ENCODE peak calls at places on chromosomes 1 and 21, in nine cellular contexts. B is trophoblast cell, U is H9, S is small intestine, D is A549, E is psoas muscle, N is ovary, M is cardiac muscle cell, T is sigmoid colon. Z is an unnamed sample. For H3K4me1 and H3K9me3, the result is how much of the 10 kb centered on the place peaks cover.

GRCh38 chr1:201555593-201555945 is 16.6 kb downstream of the NAV1 start:
- DNase-seq in B (no peak), U (no peak), S (no peak), D (no peak), E (no peak), N (no peak), M (no peak), T (peak), Z (no peak)

GRCh38 chr1:164695956-164696665 is 137.1 kb downstream of the PBX1 start:
- DNase-seq in B (no peak), U (no peak), S (no peak), D (no peak), E (no peak), N (no peak), M (no peak), T (no peak), Z (no peak)

GRCh38 chr21:38798481-38798882 is 7.2 kb upstream of the ETS2 start:
- DNase-seq in B (peak), U (peak), S (peak), D (peak), E (no peak), N (no peak), M (peak), T (no peak), Z (peak)

GRCh38 chr1:108962681-108963051 is 618 bp downstream of the CLCC1 start:
- DNase-seq in B (no peak), U (peak), S (peak), D (no peak), E (no peak), N (peak), M (no peak), T (peak), Z (no peak)

GRCh38 chr1:113363935-113364334 is 26.4 kb upstream of the MAGI3 start:
- DNase-seq in B (no peak), U (no peak), S (no peak), D (no peak), E (no peak), N (no peak), M (no peak), T (no peak), Z (no peak)

GRCh38 chr1:63914241-63914640 is 140.4 kb downstream of the ROR1 start:
- DNase-seq in B (no peak), U (no peak), S (peak), D (no peak), E (no peak), N (no peak), M (no peak), T (no peak), Z (no peak)

GRCh38 chr1:69814926-69815325 is 247.2 kb downstream of the LRRC7 start:
- DNase-seq in B (no peak), U (no peak), S (no peak), D (no peak), E (no peak), N (no peak), M (no peak), T (no peak), Z (no peak)

GRCh38 chr1:183597656-183598055 is 7.4 kb upstream of the NCF2 start:
- DNase-seq in B (no peak), U (no peak), S (no peak), D (no peak), E (no peak), N (no peak), M (no peak), T (no peak), Z (no peak)

GRCh38 chr1:57424231-57425027 is 569 bp upstream of the DAB1 start:
- DNase-seq in B (no peak), U (peak), S (peak), D (no peak), E (peak), N (no peak), M (peak), T (no peak), Z (no peak)

GRCh38 chr1:181383695-181384094 is 99.6 kb upstream of the CACNA1E start:
- DNase-seq in B (no peak), U (no peak), S (no peak), D (no peak), E (no peak), N (no peak), M (no peak), T (no peak), Z (no peak)

GRCh38 chr1:2135425-2135824 is 59.1 kb downstream of the FAAP20 start:
- DNase-seq in B (peak), U (no peak), S (peak), D (no peak), E (no peak), N (peak), M (peak), T (peak), Z (no peak)

GRCh38 chr1:208919371-208919770 is 664.1 kb upstream of the CAMK1G start:
- DNase-seq in B (no peak), U (no peak), S (no peak), D (no peak), E (no peak), N (no peak), M (no peak), T (no peak), Z (no peak)

GRCh38 chr1:1110561-1110971 is 5.3 kb downstream of the C1orf159 start:
- DNase-seq in B (no peak), U (no peak), S (no peak), D (no peak), E (no peak), N (no peak), M (no peak), T (peak), Z (no peak)

GRCh38 chr21:45344576-45344975 is 56.9 kb upstream of the POFUT2 start:
- DNase-seq in B (no peak), U (no peak), S (no peak), D (no peak), E (no peak), N (no peak), M (no peak), T (no peak), Z (no peak)

GRCh38 chr1:29983366-29983765 is 740.0 kb downstream of the MATN1 start:
- DNase-seq in B (no peak), U (no peak), S (no peak), D (no peak), E (no peak), N (no peak), M (no peak), T (no peak), Z (no peak)

GRCh38 chr1:195345149-195345548 is 1263.1 kb downstream of the KCNT2 start:
- DNase-seq in B (peak), U (peak), S (no peak), D (no peak), E (peak), N (no peak), M (peak), T (no peak), Z (no peak)

GRCh38 chr1:204601979-204602653 is 83.4 kb downstream of the LRRN2 start:
- DNase-seq in B (no peak), U (no peak), S (no peak), D (no peak), E (no peak), N (no peak), M (no peak), T (no peak), Z (no peak)

GRCh38 chr1:206693029-206693428 is 8.3 kb downstream of the MAPKAPK2 start:
- DNase-seq in B (no peak), U (no peak), S (no peak), D (no peak), E (peak), N (peak), M (peak), T (peak), Z (peak)
- H3K4me1 ChIP-seq in B (under half), U (under half), S (under half), D (half or more), E (half or more), N (under half), M (half or more), T (half or more), Z (half or more)

GRCh38 chr1:56376188-56376984 is 203.0 kb downstream of the PLPP3 start:
- DNase-seq in B (peak), U (peak), S (no peak), D (no peak), E (peak), N (peak), M (no peak), T (peak), Z (peak)
- H3K27ac ChIP-seq in B (peak), U (no peak), S (no peak), D (no peak), E (peak), N (no peak), M (no peak), T (peak), Z (peak)

GRCh38 chr21:28396421-28396820 is 596.3 kb downstream of the LTN1 start:
- DNase-seq in B (no peak), U (no peak), S (no peak), D (no peak), E (no peak), N (no peak), M (no peak), T (no peak), Z (no peak)

GRCh38 chr21:28393279-28393678 is 599.4 kb downstream of the LTN1 start:
- DNase-seq in B (no peak), U (no peak), S (peak), D (no peak), E (no peak), N (no peak), M (no peak), T (no peak), Z (no peak)

GRCh38 chr21:28392436-28392835 is 600.2 kb downstream of the LTN1 start:
- DNase-seq in B (no peak), U (no peak), S (peak), D (no peak), E (no peak), N (no peak), M (no peak), T (no peak), Z (no peak)

GRCh38 chr21:28391938-28392337 is 600.7 kb downstream of the LTN1 start:
- DNase-seq in B (no peak), U (no peak), S (no peak), D (no peak), E (no peak), N (no peak), M (no peak), T (no peak), Z (no peak)

GRCh38 chr21:28397040-28397439 is 595.6 kb downstream of the LTN1 start:
- DNase-seq in B (no peak), U (no peak), S (no peak), D (no peak), E (no peak), N (no peak), M (no peak), T (no peak), Z (no peak)
- H3K9me3 ChIP-seq in B (under half), U (under half), S (under half), D (under half), E (under half), N (under half), M (under half), T (under half), Z (under half)

DNA sequence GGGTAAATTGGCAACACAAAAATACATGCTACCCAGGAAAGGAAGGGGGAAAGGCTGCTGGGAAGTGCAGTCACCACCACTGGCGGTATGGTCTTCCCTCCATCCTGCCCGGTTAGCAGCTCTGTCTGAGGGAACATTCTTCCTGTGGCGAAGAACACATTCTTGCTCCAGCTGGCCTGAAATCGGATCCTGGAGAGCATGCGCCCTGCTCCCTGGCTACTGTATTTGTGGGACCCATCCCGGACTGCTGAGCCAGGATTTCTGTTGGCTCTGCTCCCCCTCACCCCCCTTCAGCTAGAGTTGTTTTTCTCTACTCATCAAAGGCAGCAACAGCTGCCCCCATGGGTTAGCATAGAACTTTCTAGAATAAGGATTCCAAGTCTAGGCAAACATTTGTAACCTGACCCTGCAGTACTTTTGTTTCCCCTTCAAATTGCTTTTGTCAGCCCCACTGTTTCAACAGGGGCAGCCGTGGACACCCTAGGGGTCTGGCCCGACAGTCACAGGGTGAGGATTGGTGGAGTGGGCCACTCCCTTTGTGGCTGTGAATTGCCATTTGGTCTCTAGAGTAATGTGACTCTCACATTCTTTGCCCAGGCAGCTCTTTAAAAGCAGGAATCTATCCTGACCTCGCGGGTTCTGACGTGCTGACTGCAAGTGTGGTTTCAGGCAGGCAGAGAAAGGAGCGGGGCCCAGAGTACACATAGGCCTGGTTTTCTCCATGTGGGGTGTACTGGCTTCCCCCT is 157.7 kb downstream of the TOMM20 start:
- DNase-seq in B (peak), U (peak), S (no peak), D (no peak), E (peak), N (peak), M (peak), T (peak), Z (peak)
- H3K4me1 ChIP-seq in B (under half), U (under half), S (under half), D (half or more), E (half or more), N (under half), M (under half), T (half or more), Z (under half)

DNA sequence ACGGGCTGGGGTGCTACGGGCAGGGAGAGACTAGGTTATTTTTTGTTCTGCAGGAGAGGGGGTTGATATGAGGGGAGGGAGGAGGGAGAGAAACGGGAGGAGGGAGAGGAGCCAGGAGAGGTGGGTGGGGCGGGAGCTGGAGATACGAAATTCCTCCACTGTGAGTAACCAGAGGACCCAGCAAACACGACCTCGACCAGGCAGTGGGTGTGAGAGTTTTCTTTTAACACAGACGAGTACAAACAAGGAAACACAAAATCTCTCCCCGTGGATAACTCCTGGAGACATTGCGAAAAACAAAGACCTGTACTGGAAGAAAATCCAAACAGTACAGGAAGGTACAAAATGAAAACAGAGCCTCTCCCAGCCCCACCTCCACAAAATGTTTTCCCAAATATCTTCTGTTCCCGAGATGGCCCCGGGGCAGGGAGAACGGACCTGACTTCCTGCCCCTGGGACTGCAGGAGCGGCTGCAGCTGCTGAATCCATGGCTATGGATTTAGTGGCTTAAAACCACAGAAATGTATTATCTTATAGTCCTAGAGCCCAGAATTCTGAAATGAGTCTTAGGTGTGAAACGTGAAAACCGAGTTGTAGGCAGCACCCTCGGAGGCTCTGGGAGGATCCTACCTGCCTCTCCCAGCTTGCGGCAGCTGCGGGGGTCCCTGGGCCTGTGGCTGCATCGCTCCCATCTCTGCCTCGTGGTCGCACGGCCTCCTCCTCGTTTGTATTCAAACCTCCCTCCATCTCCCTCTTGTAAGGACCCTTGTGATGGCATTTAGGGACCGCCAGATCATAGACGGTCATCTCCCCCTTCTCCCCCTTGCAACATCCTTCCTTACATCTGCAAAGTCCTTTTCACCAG is 82.2 kb downstream of the RIPK4 start:
- DNase-seq in B (peak), U (no peak), S (peak), D (peak), E (no peak), N (peak), M (no peak), T (no peak), Z (no peak)
- H3K27ac ChIP-seq in B (peak), U (no peak), S (no peak), D (peak), E (no peak), N (no peak), M (no peak), T (no peak), Z (peak)

GRCh38 chr1:239274242-239274830 is 112.0 kb upstream of the CHRM3 start:
- DNase-seq in B (peak), U (no peak), S (no peak), D (no peak), E (no peak), N (no peak), M (no peak), T (no peak), Z (no peak)

GRCh38 chr1:239268007-239268406 is 118.4 kb upstream of the CHRM3 start:
- DNase-seq in B (no peak), U (no peak), S (no peak), D (no peak), E (no peak), N (no peak), M (no peak), T (no peak), Z (no peak)

GRCh38 chr1:239276051-239276450 is 110.3 kb upstream of the CHRM3 start:
- DNase-seq in B (no peak), U (no peak), S (no peak), D (no peak), E (no peak), N (no peak), M (no peak), T (no peak), Z (no peak)

GRCh38 chr1:239268941-239269340 is 117.4 kb upstream of the CHRM3 start:
- DNase-seq in B (no peak), U (no peak), S (no peak), D (no peak), E (no peak), N (no peak), M (no peak), T (no peak), Z (no peak)

GRCh38 chr1:239270509-239270908 is 115.9 kb upstream of the CHRM3 start:
- DNase-seq in B (no peak), U (no peak), S (no peak), D (no peak), E (no peak), N (no peak), M (no peak), T (no peak), Z (no peak)
- H3K9me3 ChIP-seq in B (under half), U (under half), S (under half), D (under half), E (under half), N (under half), M (under half), T (under half), Z (under half)

GRCh38 chr1:156150107-156151000 is 3.0 kb upstream of the SEMA4A start:
- DNase-seq in B (no peak), U (no peak), S (no peak), D (no peak), E (peak), N (no peak), M (no peak), T (no peak), Z (no peak)
- H3K4me1 ChIP-seq in B (under half), U (under half), S (under half), D (under half), E (under half), N (under half), M (under half), T (under half), Z (under half)